ENCODE peak calls at places on chromosomes 6 and 20, in seven cellular contexts. P is upper lobe of right lung, E is thoracic aorta, X is neural progenitor cell, S is cardiac muscle cell, V is GM23338, D is uterus. A is an unnamed sample. For H3K36me3, the result is how much of the 10 kb centered on the place peaks cover.

GRCh38 chr6:168060521-168060931 is 18.5 kb downstream of the FRMD1 start:
- DNase-seq in X (peak), P (no peak), S (peak), D (peak), E (no peak), V (peak), A (peak)

GRCh38 chr6:34585512-34586045 is 29.4 kb upstream of the SPDEF start:
- DNase-seq in X (no peak), P (no peak), S (no peak), E (no peak), D (no peak), V (no peak), A (no peak)

GRCh38 chr20:63859166-63859699 is 2.1 kb upstream of the ABHD16B start:
- DNase-seq in D (no peak), E (no peak), X (no peak), P (no peak), V (no peak), S (no peak), A (no peak)

GRCh38 chr6:30882764-30883475 is 1.4 kb upstream of the DDR1 start:
- DNase-seq in X (peak), V (peak), D (peak), P (peak), S (peak), E (no peak), A (peak)

GRCh38 chr20:57140416-57140965 is 126.0 kb downstream of the BMP7 start:
- DNase-seq in D (no peak), P (no peak), S (no peak), V (no peak), X (no peak), E (no peak), A (no peak)

GRCh38 chr20:51531141-51531710 is 11.3 kb downstream of the NFATC2 start:
- DNase-seq in X (no peak), V (no peak), D (no peak), P (no peak), E (no peak), S (no peak), A (no peak)

GRCh38 chr6:4670295-4670694 is 105.9 kb upstream of the CDYL start:
- DNase-seq in D (no peak), V (no peak), E (no peak), S (no peak), X (no peak), P (no peak), A (no peak)

GRCh38 chr20:57414867-57415592 is 23.8 kb downstream of the RBM38 start:
- DNase-seq in V (no peak), P (no peak), X (no peak), D (no peak), E (no peak), S (no peak), A (no peak)

GRCh38 chr20:17895641-17896246 is 72.8 kb downstream of the SNX5 start:
- DNase-seq in E (peak), D (peak), V (peak), P (peak), S (no peak), X (no peak), A (peak)

GRCh38 chr6:79713701-79714322 is 82.7 kb downstream of the SH3BGRL2 start:
- DNase-seq in S (peak), P (no peak), E (no peak), X (peak), D (peak), V (peak), A (peak)

GRCh38 chr6:113776998-113777397 is 80.1 kb upstream of the MARCKS start:
- DNase-seq in E (no peak), P (no peak), X (peak), S (peak), V (peak), D (no peak), A (peak)

GRCh38 chr6:137787016-137787415 is 80.0 kb upstream of the TNFAIP3 start:
- DNase-seq in D (no peak), V (no peak), X (no peak), E (no peak), S (no peak), P (no peak), A (no peak)

GRCh38 chr6:81561731-81562130 is 190.8 kb downstream of the TENT5A start:
- DNase-seq in V (no peak), S (no peak), D (no peak), P (no peak), X (no peak), E (no peak), A (no peak)

GRCh38 chr20:3109350-3110302 is 25.1 kb upstream of the AVP start:
- DNase-seq in D (no peak), E (no peak), V (no peak), S (no peak), P (no peak), X (no peak), A (peak)

GRCh38 chr6:139853302-139853992 is 479.0 kb upstream of the CITED2 start:
- DNase-seq in E (no peak), D (no peak), X (no peak), V (no peak), S (no peak), P (no peak), A (no peak)

GRCh38 chr6:157464653-157465535 is 83.9 kb downstream of the ZDHHC14 start:
- DNase-seq in P (no peak), V (peak), E (no peak), X (peak), D (no peak), S (no peak), A (peak)

GRCh38 chr20:57400262-57400701 is 9.1 kb downstream of the RBM38 start:
- DNase-seq in P (no peak), E (no peak), S (no peak), V (no peak), X (no peak), D (no peak), A (peak)

GRCh38 chr20:50438986-50439407 is 71.2 kb upstream of the PTPN1 start:
- DNase-seq in V (no peak), D (no peak), X (no peak), P (no peak), E (no peak), S (no peak), A (no peak)

GRCh38 chr20:5448449-5449118 is 131.8 kb upstream of the PROKR2 start:
- DNase-seq in P (no peak), E (no peak), D (no peak), V (peak), S (peak), X (peak), A (peak)

GRCh38 chr6:168374051-168374502 is 54.5 kb upstream of the DACT2 start:
- DNase-seq in E (no peak), V (no peak), S (no peak), P (peak), D (no peak), X (no peak), A (no peak)

GRCh38 chr6:40599580-40599979 is 12.4 kb upstream of the LRFN2 start:
- DNase-seq in E (no peak), P (no peak), V (peak), X (peak), S (peak), D (no peak), A (peak)

GRCh38 chr6:36949636-36950035 is 4.9 kb upstream of the PI16 start:
- DNase-seq in E (no peak), S (no peak), P (no peak), X (no peak), V (no peak), D (no peak), A (no peak)

GRCh38 chr20:31790401-31790800 is 28.8 kb upstream of the MYLK2 start:
- DNase-seq in S (no peak), D (no peak), E (no peak), P (no peak), V (no peak), X (no peak), A (no peak)
- H3K36me3 ChIP-seq in S (under half), D (under half), E (under half), P (under half), V (half or more), X (under half), A (half or more)

DNA sequence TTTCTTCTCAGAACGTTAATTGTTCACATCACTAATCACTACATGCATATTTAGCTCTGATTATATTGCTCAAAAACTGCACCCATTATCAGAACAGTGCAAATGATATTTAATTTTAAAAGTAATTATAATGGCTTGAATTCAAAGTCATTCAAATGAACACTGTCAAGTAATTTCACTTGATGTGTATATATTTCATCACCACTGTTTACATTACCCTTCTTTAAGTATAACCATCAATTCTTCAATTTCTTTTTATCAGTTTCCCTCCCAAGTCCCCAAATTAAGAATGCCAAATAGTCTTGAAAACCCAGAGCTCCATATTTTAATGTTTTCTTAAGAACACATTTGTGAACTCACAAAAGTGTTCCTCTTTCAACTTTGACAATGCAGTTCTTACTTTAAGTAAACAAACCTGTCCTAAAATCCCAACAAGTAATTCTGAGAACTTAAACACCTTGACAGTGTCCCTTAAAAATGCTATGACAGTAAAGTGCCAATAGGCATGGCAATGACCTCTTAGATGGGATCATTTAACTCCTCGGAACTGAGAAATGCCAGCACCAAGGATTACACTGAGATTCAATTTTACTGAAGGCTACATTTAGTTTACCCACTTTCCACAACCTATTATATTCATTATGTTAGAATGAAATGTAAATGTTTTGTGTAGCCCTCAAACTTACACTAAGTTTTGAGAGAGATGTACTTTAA is 16.7 kb upstream of the SNX14 start:
- DNase-seq in P (no peak), D (no peak), V (no peak), E (no peak), X (no peak), S (no peak), A (no peak)
- H3K36me3 ChIP-seq in P (half or more), D (under half), V (under half), E (under half), X (under half), S (half or more), A (under half)

GRCh38 chr6:42071881-42072583 is 21.7 kb downstream of the TAF8 start:
- DNase-seq in P (no peak), E (no peak), S (no peak), D (no peak), V (no peak), X (no peak), A (no peak)

GRCh38 chr6:42066156-42066555 is 15.8 kb downstream of the TAF8 start:
- DNase-seq in V (no peak), X (no peak), S (no peak), E (no peak), D (no peak), P (no peak), A (peak)

GRCh38 chr6:42068872-42069522 is 18.7 kb downstream of the TAF8 start:
- DNase-seq in E (no peak), D (no peak), P (peak), V (no peak), X (no peak), S (no peak), A (no peak)

GRCh38 chr6:42073287-42073686 is 23.0 kb downstream of the TAF8 start:
- DNase-seq in X (no peak), V (no peak), E (no peak), S (no peak), D (no peak), P (no peak), A (no peak)

GRCh38 chr6:42068173-42068572 is 17.8 kb downstream of the TAF8 start:
- DNase-seq in X (no peak), P (peak), V (no peak), D (no peak), S (no peak), E (no peak), A (no peak)
- H3K36me3 ChIP-seq in X (under half), P (half or more), V (under half), D (under half), S (half or more), E (under half), A (under half)

GRCh38 chr6:53263915-53264314 is 84.8 kb downstream of the ELOVL5 start:
- DNase-seq in X (no peak), V (no peak), P (no peak), S (peak), D (no peak), E (no peak), A (no peak)
- H3K36me3 ChIP-seq in X (under half), V (under half), P (half or more), S (under half), D (under half), E (under half), A (under half)